ENCODE peak calls at places on chromosome 6, in six cellular contexts. N is B cell, J is GM04503, Q is SW480, V is NCI-H460, P is HT1080. A is an unnamed sample.

GRCh38 chr6:104700371-104701185 is 159.1 kb downstream of the HACE1 start:
- DNase-seq in J (no peak), N (no peak), V (no peak), Q (no peak), P (no peak), A (no peak)

GRCh38 chr6:72418495-72418894 is 203.4 kb upstream of the KCNQ5 start:
- DNase-seq in J (peak), N (no peak), V (no peak), P (peak), Q (no peak), A (peak)

GRCh38 chr6:11492444-11493300 is 44.9 kb upstream of the TMEM170B start:
- DNase-seq in P (no peak), N (no peak), J (peak), V (no peak), Q (no peak), A (no peak)

GRCh38 chr6:112979830-112980229 is 632.7 kb downstream of the RFPL4B start:
- DNase-seq in J (peak), V (no peak), P (no peak), N (no peak), Q (no peak), A (no peak)

GRCh38 chr6:5425267-5425666 is 164.0 kb downstream of the FARS2 start:
- DNase-seq in N (no peak), P (no peak), Q (no peak), V (no peak), J (no peak), A (no peak)

GRCh38 chr6:84763397-84764331 is 734 bp downstream of the TBX18 start:
- DNase-seq in J (peak), Q (peak), N (no peak), V (peak), P (peak), A (peak)

GRCh38 chr6:126302191-126302590 is 37.7 kb upstream of the CENPW start:
- DNase-seq in J (no peak), P (peak), V (no peak), Q (no peak), N (no peak), A (no peak)

GRCh38 chr6:169445661-169446581 is 192.3 kb upstream of the THBS2 start:
- DNase-seq in V (no peak), P (no peak), J (no peak), Q (peak), N (no peak), A (no peak)

GRCh38 chr6:37204014-37204751 is 34.2 kb downstream of the PIM1 start:
- DNase-seq in Q (peak), J (no peak), V (no peak), N (no peak), P (peak), A (no peak)

GRCh38 chr6:85404497-85405174 is 45.2 kb upstream of the NT5E start:
- DNase-seq in N (no peak), J (peak), Q (peak), V (peak), P (peak), A (peak)

GRCh38 chr6:2865270-2866182 is 23.9 kb upstream of the SERPINB1 start:
- DNase-seq in P (no peak), J (peak), N (no peak), Q (no peak), V (no peak), A (no peak)